ENCODE peak calls at places on chromosomes 6 and 20, in ten cellular contexts. O, N, F, X, S, T, Y, B, E and Q are unnamed samples.

GRCh38 chr6:131125431-131125830 is 9.8 kb upstream of the AKAP7 start:
- DNase-seq in O (peak; percentile 42), N (no peak), F (no peak), X (no peak), S (peak; percentile 11), T (peak; percentile 18), Y (no peak), B (no peak), E (no peak), Q (no peak)

GRCh38 chr6:16596890-16597331 is 164.3 kb downstream of the ATXN1 start:
- DNase-seq in O (no peak), N (no peak), F (no peak), X (no peak), S (no peak), T (no peak), Y (no peak), B (no peak), E (no peak), Q (no peak)

GRCh38 chr6:150527100-150527499 is 72.6 kb upstream of the PLEKHG1 start:
- DNase-seq in O (no peak), N (no peak), F (no peak), X (peak; percentile 62), S (no peak), T (peak; percentile 15), Y (no peak), B (no peak), E (no peak), Q (no peak)

GRCh38 chr20:39310363-39311037 is 348.4 kb downstream of the DHX35 start:
- DNase-seq in O (no peak), N (no peak), F (no peak), X (no peak), S (no peak), T (no peak), Y (no peak), B (no peak), E (no peak), Q (no peak)

GRCh38 chr6:13303668-13304017 is 24.7 kb downstream of the TBC1D7 start:
- DNase-seq in O (peak; percentile 86), N (no peak), F (no peak), X (peak; percentile 72), S (peak; percentile 52), T (peak; percentile 45), Y (no peak), B (no peak), E (peak; percentile 75), Q (no peak)

GRCh38 chr20:18588554-18589043 is 745 bp downstream of the DTD1 start:
- DNase-seq in O (no peak), N (no peak), F (no peak), X (no peak), S (no peak), T (no peak), Y (no peak), B (no peak), E (no peak), Q (no peak)

GRCh38 chr6:27865952-27866369 is 46.2 kb downstream of the OR2B2 start:
- DNase-seq in O (no peak), N (no peak), F (peak; percentile 46), X (no peak), S (no peak), T (no peak), Y (peak; percentile 73), B (no peak), E (peak; percentile 68), Q (no peak)

GRCh38 chr20:59785118-59785959 is 148.1 kb downstream of the SYCP2 start:
- DNase-seq in O (no peak), N (no peak), F (no peak), X (no peak), S (no peak), T (no peak), Y (peak; percentile 32), B (no peak), E (no peak), Q (no peak)

DNA sequence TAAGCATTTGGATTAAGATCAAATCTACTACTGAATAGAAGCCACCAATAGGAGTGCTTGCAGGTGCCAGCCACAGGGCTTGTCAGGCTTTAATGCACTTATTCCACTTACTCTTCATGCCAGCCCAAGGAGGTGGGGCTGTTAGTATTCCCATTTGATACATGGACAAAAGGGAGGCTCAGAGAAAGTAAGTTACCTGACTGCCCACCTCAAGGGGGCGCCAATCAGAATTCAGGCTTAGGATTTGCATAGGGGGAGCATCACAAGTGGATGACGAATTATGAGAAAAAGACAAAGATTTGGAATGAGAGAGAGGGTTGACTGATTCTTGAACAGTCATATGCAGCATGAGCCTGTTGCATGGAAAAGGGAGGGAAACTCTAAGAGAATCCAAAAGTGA is 188.4 kb upstream of the TSHZ2 start:
- DNase-seq in O (no peak), N (no peak), F (no peak), X (no peak), S (no peak), T (no peak), Y (no peak), B (no peak), E (no peak), Q (no peak)
- TF ChIP-seq CTCF in O (no peak), N (no peak), F (peak; percentile 48), X (peak; percentile 30), S (peak; percentile 20), T (peak; percentile 12), Y (peak; percentile 10), B (no peak), E (no peak), Q (peak; percentile 41)

GRCh38 chr6:77740380-77740779 is 87.5 kb downstream of the MEI4 start:
- DNase-seq in O (peak; percentile 57), N (no peak), F (no peak), X (peak; percentile 3), S (no peak), T (peak; percentile 1), Y (no peak), B (no peak), E (no peak), Q (no peak)
- TF ChIP-seq CTCF in O (peak; percentile 32), N (peak; percentile 25), F (peak; percentile 75), X (peak; percentile 10), S (peak; percentile 38), T (peak; percentile 6), Y (peak; percentile 44), B (peak; percentile 27), E (no peak), Q (peak; percentile 55)

GRCh38 chr6:63527658-63528514 is 44.4 kb upstream of the LOC128125822 start:
- DNase-seq in O (peak; percentile 98), N (no peak), F (no peak), X (peak; percentile 98), S (peak; percentile 96), T (peak; percentile 48), Y (no peak), B (no peak), E (no peak), Q (no peak)

GRCh38 chr6:63523630-63524029 is 48.6 kb upstream of the LOC128125822 start:
- DNase-seq in O (no peak), N (no peak), F (no peak), X (no peak), S (no peak), T (no peak), Y (no peak), B (no peak), E (no peak), Q (no peak)

GRCh38 chr6:63526931-63527330 is 45.3 kb upstream of the LOC128125822 start:
- DNase-seq in O (no peak), N (no peak), F (no peak), X (no peak), S (no peak), T (no peak), Y (no peak), B (no peak), E (no peak), Q (no peak)

GRCh38 chr6:63521475-63522210 is 50.6 kb upstream of the LOC128125822 start:
- DNase-seq in O (no peak), N (no peak), F (no peak), X (no peak), S (no peak), T (no peak), Y (no peak), B (no peak), E (no peak), Q (no peak)

GRCh38 chr6:63525186-63525878 is 46.9 kb upstream of the LOC128125822 start:
- DNase-seq in O (no peak), N (no peak), F (no peak), X (no peak), S (no peak), T (no peak), Y (no peak), B (no peak), E (no peak), Q (no peak)
- TF ChIP-seq CTCF in O (no peak), N (no peak), F (no peak), X (no peak), S (no peak), T (no peak), Y (no peak), B (no peak), E (no peak), Q (no peak)

GRCh38 chr6:34029489-34030280 is 116.2 kb downstream of the GRM4 start:
- DNase-seq in O (no peak), N (no peak), F (no peak), X (no peak), S (no peak), T (no peak), Y (no peak), B (no peak), E (no peak), Q (no peak)

GRCh38 chr6:34032856-34033255 is 113.0 kb downstream of the GRM4 start:
- DNase-seq in O (no peak), N (no peak), F (no peak), X (no peak), S (no peak), T (no peak), Y (no peak), B (no peak), E (no peak), Q (no peak)

GRCh38 chr6:34028691-34029360 is 117.1 kb downstream of the GRM4 start:
- DNase-seq in O (no peak), N (no peak), F (no peak), X (no peak), S (no peak), T (no peak), Y (no peak), B (no peak), E (peak; percentile 25), Q (no peak)

GRCh38 chr6:34031567-34032383 is 114.1 kb downstream of the GRM4 start:
- DNase-seq in O (no peak), N (no peak), F (no peak), X (no peak), S (no peak), T (no peak), Y (no peak), B (no peak), E (no peak), Q (no peak)

DNA sequence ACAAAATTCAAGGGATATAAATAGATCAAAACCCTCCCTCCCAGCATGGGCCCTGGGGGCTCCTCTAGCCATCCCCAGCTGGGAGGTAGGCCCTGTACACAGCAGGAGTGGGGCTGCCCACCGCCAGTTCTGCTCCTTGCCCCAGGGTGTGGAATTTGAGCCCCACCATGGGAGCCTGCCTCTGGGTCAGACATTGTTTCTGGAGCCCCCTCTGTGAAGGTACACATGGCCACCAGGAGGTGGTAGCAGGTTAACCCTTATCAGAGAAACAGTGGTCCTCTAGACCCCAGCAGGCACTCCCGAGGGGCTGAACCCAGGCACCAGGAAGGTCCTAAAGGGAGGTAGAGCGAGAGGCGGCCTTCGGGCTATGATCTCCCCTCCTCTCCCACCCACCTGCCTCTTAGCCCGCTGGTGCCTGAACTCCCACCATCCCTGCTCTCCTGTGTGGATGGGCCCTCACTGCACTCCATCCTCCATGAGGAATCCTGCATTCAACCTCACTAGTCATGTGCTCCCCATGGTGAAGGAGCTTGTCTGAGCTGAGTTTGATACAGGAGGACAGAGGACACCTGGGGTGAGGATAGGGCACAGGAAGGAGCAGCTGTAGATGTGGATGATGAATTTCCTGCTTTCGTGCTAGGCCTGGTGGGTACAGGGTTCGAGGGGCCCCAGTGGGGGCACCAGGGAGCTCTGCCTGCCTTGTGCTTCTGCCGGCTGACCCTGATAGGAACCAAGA is 114.9 kb downstream of the GRM4 start:
- DNase-seq in O (no peak), N (no peak), F (no peak), X (no peak), S (no peak), T (no peak), Y (no peak), B (no peak), E (no peak), Q (no peak)
- TF ChIP-seq CTCF in O (no peak), N (no peak), F (no peak), X (no peak), S (no peak), T (no peak), Y (no peak), B (no peak), E (no peak), Q (no peak)